ENCODE peak calls at places on chromosomes 11 and 22, in ten cellular contexts. O is MM.1S; N is transverse colon; L is OCI-LY7; C is suprapubic skin; F is CD8-positive, alpha-beta T cell; M is GM10248; P is choroid plexus epithelial cell; I is mesothelial cell of epicardium; D is mucosa of descending colon. K is an unnamed sample.

GRCh38 chr11:122656073-122656630 is 630 bp downstream of the UBASH3B start:
- DNase-seq in D (peak; percentile 66), C (peak; percentile 68), N (peak; percentile 39), M (peak; percentile 60), O (peak; percentile 47), L (peak; percentile 61), I (peak; percentile 43), P (peak; percentile 73), F (peak; percentile 49), K (peak; percentile 68)

GRCh38 chr22:24952837-24953293 is 349 bp downstream of the KIAA1671 start:
- DNase-seq in L (no peak), P (peak; percentile 26), O (no peak), M (no peak), N (peak; percentile 71), F (no peak), C (peak; percentile 77), I (no peak), D (no peak), K (no peak)

GRCh38 chr11:78752528-78752927 is 177.9 kb upstream of the NARS2 start:
- DNase-seq in P (no peak), M (no peak), N (no peak), C (no peak), L (no peak), F (no peak), I (no peak), D (no peak), O (no peak), K (no peak)

GRCh38 chr11:128039140-128040021 is 548.0 kb downstream of the ETS1 start:
- DNase-seq in F (peak; percentile 79), N (peak; percentile 48), M (no peak), C (peak; percentile 65), I (no peak), O (peak; percentile 85), L (no peak), D (peak; percentile 53), P (peak; percentile 88), K (no peak)

GRCh38 chr11:1456596-1457325 is 29.8 kb downstream of the MOB2 start:
- DNase-seq in O (no peak), C (no peak), D (no peak), N (no peak), P (no peak), M (no peak), F (no peak), L (no peak), I (no peak), K (no peak)

GRCh38 chr22:20577549-20577975 is 70.2 kb downstream of the MED15 start:
- DNase-seq in C (no peak), F (no peak), D (no peak), M (no peak), N (no peak), I (no peak), P (no peak), L (no peak), O (no peak), K (no peak)

GRCh38 chr22:44759430-44760310 is 7.3 kb downstream of the ARHGAP8 start:
- DNase-seq in I (no peak), M (no peak), C (no peak), D (no peak), O (no peak), P (no peak), L (no peak), F (no peak), N (no peak), K (no peak)

GRCh38 chr11:13465909-13466371 is 2.9 kb upstream of the BTBD10 start:
- DNase-seq in P (peak; percentile 74), D (no peak), M (peak; percentile 35), F (no peak), N (no peak), C (no peak), O (peak; percentile 34), I (no peak), L (peak; percentile 45), K (peak; percentile 39)

GRCh38 chr11:77819921-77820564 is 479 bp downstream of the RSF1 start:
- DNase-seq in D (peak; percentile 69), P (peak; percentile 47), L (peak; percentile 41), I (peak; percentile 47), M (peak; percentile 46), C (peak; percentile 75), N (peak; percentile 53), F (peak; percentile 40), O (peak; percentile 10), K (peak; percentile 40)

GRCh38 chr11:116688202-116688540 is 84.6 kb downstream of the BUD13 start:
- DNase-seq in M (no peak), O (no peak), C (no peak), P (no peak), I (no peak), F (no peak), L (no peak), D (no peak), N (no peak), K (no peak)

GRCh38 chr11:57515332-57516060 is at the start of gene SLC43A1:
- DNase-seq in C (peak; percentile 73), O (peak; percentile 28), I (no peak), M (peak; percentile 66), D (peak; percentile 67), L (peak; percentile 63), P (peak; percentile 67), N (peak; percentile 58), F (peak; percentile 34), K (peak; percentile 73)

GRCh38 chr22:35102663-35103062 is 36.7 kb downstream of the ISX start:
- DNase-seq in M (peak; percentile 51), L (peak; percentile 12), C (no peak), N (peak; percentile 71), F (no peak), D (peak; percentile 80), O (peak; percentile 51), I (no peak), P (peak; percentile 11), K (peak; percentile 41)

GRCh38 chr11:116928102-116928777 is 90.8 kb upstream of the APOA1 start:
- DNase-seq in I (no peak), M (peak; percentile 46), O (peak; percentile 57), D (no peak), C (no peak), F (peak; percentile 31), N (no peak), L (peak; percentile 90), P (peak; percentile 25), K (peak; percentile 44)

GRCh38 chr11:9681583-9682372 is 17.9 kb downstream of the SWAP70 start:
- DNase-seq in M (no peak), D (no peak), N (no peak), C (no peak), I (no peak), P (no peak), O (no peak), L (peak; percentile 59), F (no peak), K (no peak)

DNA sequence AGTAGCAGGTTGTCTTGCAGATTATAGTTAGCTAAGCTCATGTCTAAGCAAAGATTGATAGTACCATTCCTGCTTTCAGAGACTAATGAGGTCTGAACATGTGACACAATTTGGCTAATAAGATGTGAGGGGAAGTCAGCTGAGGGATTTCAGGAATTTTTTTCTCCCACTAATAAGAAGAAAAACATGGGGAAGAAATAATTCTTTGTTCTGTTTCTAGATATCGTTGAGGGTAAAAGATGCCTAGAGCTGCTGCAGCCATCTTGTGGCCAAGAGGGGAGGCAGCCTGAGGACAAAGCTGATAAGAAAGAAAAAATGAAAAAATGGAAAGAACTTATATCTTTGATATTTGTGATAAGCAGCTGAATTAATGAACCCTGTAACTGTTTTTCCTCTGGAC is 1334.4 kb downstream of the LRRC4C start:
- DNase-seq in P (no peak), D (no peak), N (no peak), M (no peak), C (no peak), L (no peak), F (no peak), I (no peak), O (no peak), K (no peak)
- TF ChIP-seq CTCF in P (no peak), D (no peak), N (peak; percentile 17), M (no peak), C (no peak), L (peak; percentile 26), F (no peak), I (no peak), O (peak; percentile 29), K (no peak)

DNA sequence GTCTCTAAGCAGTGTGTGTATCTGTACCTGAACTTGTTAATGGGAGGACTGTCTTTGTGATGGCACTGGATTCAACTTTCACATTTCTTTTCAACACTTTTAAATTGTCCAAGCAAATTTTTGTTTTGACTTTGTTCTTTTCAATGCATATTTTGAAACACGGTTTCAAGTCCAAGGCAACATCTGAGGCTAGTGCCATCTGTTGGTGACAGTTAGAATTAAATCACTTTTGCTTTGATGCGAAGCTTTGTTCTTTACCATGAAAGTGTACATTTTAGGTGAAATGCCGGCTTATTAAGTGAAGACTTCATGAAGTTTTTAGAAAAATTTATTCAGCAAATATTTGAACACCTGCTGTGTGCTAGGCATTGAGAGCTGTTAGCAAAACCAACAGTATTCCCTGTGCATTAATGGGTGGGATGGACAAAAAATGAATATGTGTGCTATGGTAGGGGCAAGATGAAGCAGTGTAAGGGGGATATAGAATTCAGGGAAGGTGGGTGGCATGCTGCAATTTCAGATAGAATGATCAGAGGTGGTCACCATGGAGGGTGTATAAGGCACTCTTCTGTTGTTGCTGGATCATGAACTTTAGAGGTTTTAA is 70.2 kb downstream of the DDX10 start:
- DNase-seq in D (no peak), O (peak; percentile 40), C (no peak), F (no peak), P (peak; percentile 49), N (no peak), I (no peak), L (peak; percentile 53), M (no peak), K (no peak)
- TF ChIP-seq CTCF in D (no peak), O (peak; percentile 59), C (peak; percentile 39), F (peak; percentile 69), P (peak; percentile 56), N (peak; percentile 50), I (peak; percentile 51), L (peak; percentile 88), M (peak; percentile 55), K (no peak)

GRCh38 chr11:60634151-60634550 is 65.3 kb upstream of the MS4A8 start:
- DNase-seq in N (no peak), C (no peak), P (peak; percentile 1), L (peak; percentile 58), I (no peak), M (peak; percentile 31), F (no peak), O (no peak), D (peak; percentile 32), K (peak; percentile 47)
- TF ChIP-seq CTCF in N (peak; percentile 34), C (no peak), P (peak; percentile 34), L (peak; percentile 85), I (peak; percentile 31), M (peak; percentile 40), F (no peak), O (peak; percentile 53), D (peak; percentile 7), K (peak; percentile 46)

GRCh38 chr11:70278994-70279393 is 8.5 kb downstream of the PPFIA1 start:
- DNase-seq in N (no peak), L (no peak), F (no peak), C (no peak), D (no peak), P (no peak), I (no peak), O (no peak), M (no peak), K (no peak)

GRCh38 chr11:70281114-70281729 is 10.7 kb downstream of the PPFIA1 start:
- DNase-seq in N (no peak), D (no peak), O (no peak), F (no peak), I (no peak), C (no peak), P (peak; percentile 66), L (no peak), M (no peak), K (no peak)

DNA sequence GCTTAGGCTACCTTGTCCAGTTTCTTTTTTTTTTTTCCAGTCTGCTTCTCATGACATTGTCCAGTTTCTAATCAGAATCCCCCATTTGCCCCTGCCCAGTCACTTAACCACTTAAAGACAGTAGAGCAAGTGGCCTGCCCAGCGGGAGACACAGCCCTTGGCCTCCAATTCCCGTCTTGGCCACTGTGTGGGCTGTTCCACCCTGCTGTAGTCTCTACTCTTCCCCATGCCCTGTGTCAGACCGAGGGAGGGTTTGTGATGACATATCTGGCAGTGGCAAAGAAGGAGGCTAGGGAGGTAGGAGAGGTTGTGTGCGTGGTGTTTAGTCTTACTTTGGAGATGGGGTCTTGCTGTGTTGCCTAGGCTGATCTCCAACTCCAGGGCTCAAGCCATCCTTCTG is 11.5 kb downstream of the PPFIA1 start:
- DNase-seq in L (no peak), M (no peak), P (no peak), O (no peak), F (no peak), N (no peak), C (no peak), I (no peak), D (no peak), K (no peak)
- TF ChIP-seq CTCF in L (no peak), M (no peak), P (peak; percentile 4), O (no peak), F (no peak), N (no peak), C (no peak), I (no peak), D (no peak), K (no peak)

K was measured in GM20000.